ENCODE peak calls at places on chromosomes 7 and 10, in eight cellular contexts. M, Y, S, V, B, N, T and O are unnamed samples.

GRCh38 chr10:106619353-106619752 is 545.2 kb downstream of the SORCS1 start:
- DNase-seq in M (no peak), Y (no peak), S (no peak), V (no peak), B (peak), N (no peak), T (no peak), O (no peak)

GRCh38 chr7:30996261-30996660 is 32.5 kb downstream of the GHRHR start:
- DNase-seq in M (no peak), Y (no peak), S (no peak), V (no peak), B (peak), N (no peak), T (no peak), O (no peak)

GRCh38 chr10:70461397-70462348 is 16.9 kb upstream of the PALD1 start:
- DNase-seq in M (peak), Y (no peak), S (peak), V (peak), B (peak), N (peak), T (peak), O (no peak)

GRCh38 chr10:75111367-75111905 is at the start of gene SAMD8:
- DNase-seq in M (peak), Y (peak), S (peak), V (peak), B (peak), N (peak), T (no peak), O (peak)

GRCh38 chr7:137703291-137704010 is 143.3 kb downstream of the DGKI start:
- DNase-seq in M (no peak), Y (no peak), S (no peak), V (no peak), B (no peak), N (no peak), T (no peak), O (no peak)

GRCh38 chr10:78359641-78360091 is 326.0 kb downstream of the RPS24 start:
- DNase-seq in M (no peak), Y (no peak), S (no peak), V (no peak), B (no peak), N (no peak), T (no peak), O (no peak)

GRCh38 chr7:15446280-15446679 is 115.5 kb downstream of the AGMO start:
- DNase-seq in M (no peak), Y (no peak), S (no peak), V (no peak), B (no peak), N (no peak), T (no peak), O (no peak)

GRCh38 chr10:104521901-104522827 is 118.9 kb upstream of the SORCS3 start:
- DNase-seq in M (no peak), Y (no peak), S (no peak), V (no peak), B (peak), N (no peak), T (no peak), O (no peak)

GRCh38 chr10:38054361-38054797 is 39.8 kb upstream of the ZNF37A start:
- DNase-seq in M (no peak), Y (no peak), S (peak), V (no peak), B (no peak), N (no peak), T (no peak), O (no peak)

GRCh38 chr10:114322344-114322743 is 82.0 kb downstream of the AFAP1L2 start:
- DNase-seq in M (no peak), Y (no peak), S (no peak), V (no peak), B (no peak), N (no peak), T (no peak), O (no peak)